ENCODE peak calls at places on chromosome 9, in four cellular contexts. U is NCI-H1436, I is HTR-8/SVneo, M is AG04450. T is an unnamed sample.

GRCh38 chr9:125889524-125890473 is 142.6 kb downstream of the PBX3 start:
- DNase-seq in U (peak; percentile 51), I (no peak), M (no peak), T (no peak)

GRCh38 chr9:107600060-107600573 is 110.5 kb upstream of the KLF4 start:
- DNase-seq in U (no peak), I (no peak), M (no peak), T (no peak)

GRCh38 chr9:138017200-138017599 is 139.6 kb downstream of the CACNA1B start:
- DNase-seq in U (no peak), I (no peak), M (no peak), T (no peak)

GRCh38 chr9:32554107-32554506 is 1.7 kb upstream of the TOPORS start:
- DNase-seq in U (no peak), I (no peak), M (no peak), T (no peak)

GRCh38 chr9:111036068-111036789 is 2.0 kb downstream of the LPAR1 start:
- DNase-seq in U (peak; percentile 24), I (no peak), M (no peak), T (no peak)

GRCh38 chr9:96176901-96177718 is 124.9 kb downstream of the HSD17B3 start:
- DNase-seq in U (no peak), I (no peak), M (no peak), T (no peak)

GRCh38 chr9:113176748-113177147 is 25.9 kb downstream of the SLC31A2 start:
- DNase-seq in U (no peak), I (no peak), M (no peak), T (no peak)

GRCh38 chr9:63859475-63860215 is 1425.4 kb downstream of the FOXD4L5 start:
- DNase-seq in U (no peak), I (no peak), M (no peak), T (no peak)

GRCh38 chr9:87554177-87554940 is 56.7 kb downstream of the DAPK1 start:
- DNase-seq in U (no peak), I (no peak), M (no peak), T (no peak)

GRCh38 chr9:6199596-6199995 is 16.0 kb upstream of the IL33 start:
- DNase-seq in U (no peak), I (no peak), M (no peak), T (no peak)

GRCh38 chr9:75001719-75002421 is 26.2 kb downstream of the CARNMT1 start:
- DNase-seq in U (peak; percentile 69), I (peak; percentile 31), M (peak; percentile 78), T (peak; percentile 74)

GRCh38 chr9:91073811-91074771 is 272.5 kb downstream of the SYK start:
- DNase-seq in U (no peak), I (no peak), M (no peak), T (no peak)

GRCh38 chr9:80557256-80557655 is 985.5 kb downstream of the TLE4 start:
- DNase-seq in U (no peak), I (no peak), M (no peak), T (no peak)

GRCh38 chr9:27469583-27469982 is 54.5 kb upstream of the IFNK start:
- DNase-seq in U (no peak), I (no peak), M (no peak), T (no peak)

GRCh38 chr9:122071716-122072115 is 21.4 kb downstream of the TTLL11 start:
- DNase-seq in U (no peak), I (no peak), M (no peak), T (no peak)

GRCh38 chr9:134768332-134769083 is 112.1 kb upstream of the FCN2 start:
- DNase-seq in U (no peak), I (no peak), M (no peak), T (no peak)

GRCh38 chr9:4066120-4066519 is 233.7 kb downstream of the GLIS3 start:
- DNase-seq in U (no peak), I (no peak), M (no peak), T (no peak)

GRCh38 chr9:91047993-91048607 is 246.5 kb downstream of the SYK start:
- DNase-seq in U (no peak), I (no peak), M (no peak), T (no peak)

GRCh38 chr9:134196911-134197310 is 32.5 kb upstream of the RNU6ATAC start:
- DNase-seq in U (no peak), I (no peak), M (no peak), T (no peak)

T was measured in smooth muscle cell of the brain vasculature.